ENCODE peak calls at places on chromosomes 1 and 21, in nine cellular contexts. S, B, W, F, T, P, Q, O and K are unnamed samples.

GRCh38 chr1:86169625-86170024 is 13.1 kb upstream of the COL24A1 start:
- DNase-seq in S (no peak), B (no peak), W (no peak), F (no peak), T (no peak), P (no peak), Q (no peak), O (no peak), K (no peak)

GRCh38 chr1:11522400-11523235 is 43.7 kb downstream of the DISP3 start:
- DNase-seq in S (no peak), B (no peak), W (no peak), F (no peak), T (no peak), P (no peak), Q (peak; percentile 54), O (no peak), K (no peak)

GRCh38 chr21:43268804-43269186 is 100.0 kb downstream of the CRYAA start:
- DNase-seq in S (no peak), B (peak; percentile 12), W (no peak), F (no peak), T (no peak), P (no peak), Q (no peak), O (no peak), K (no peak)

GRCh38 chr1:160836981-160837557 is 25.6 kb downstream of the CD244 start:
- DNase-seq in S (no peak), B (no peak), W (no peak), F (no peak), T (no peak), P (no peak), Q (no peak), O (no peak), K (no peak)

GRCh38 chr1:166165661-166166399 is 971 bp downstream of the FAM78B start:
- DNase-seq in S (no peak), B (peak; percentile 19), W (no peak), F (no peak), T (no peak), P (peak; percentile 46), Q (no peak), O (no peak), K (peak; percentile 86)

GRCh38 chr1:113616201-113616600 is 143.1 kb downstream of the PHTF1 start:
- DNase-seq in S (no peak), B (no peak), W (no peak), F (no peak), T (no peak), P (no peak), Q (no peak), O (no peak), K (no peak)

GRCh38 chr1:28973850-28974841 is 59.8 kb downstream of the EPB41 start:
- DNase-seq in S (no peak), B (no peak), W (no peak), F (no peak), T (no peak), P (no peak), Q (no peak), O (no peak), K (no peak)

GRCh38 chr1:10651793-10652192 is 144.7 kb downstream of the CASZ1 start:
- DNase-seq in S (no peak), B (no peak), W (no peak), F (no peak), T (no peak), P (no peak), Q (no peak), O (no peak), K (no peak)

GRCh38 chr1:55055084-55055882 is 15.9 kb downstream of the PCSK9 start:
- DNase-seq in S (no peak), B (no peak), W (peak; percentile 46), F (no peak), T (no peak), P (no peak), Q (no peak), O (no peak), K (no peak)

GRCh38 chr1:1041092-1041503 is 21.2 kb downstream of the AGRN start:
- DNase-seq in S (no peak), B (no peak), W (no peak), F (no peak), T (no peak), P (no peak), Q (no peak), O (no peak), K (no peak)

DNA sequence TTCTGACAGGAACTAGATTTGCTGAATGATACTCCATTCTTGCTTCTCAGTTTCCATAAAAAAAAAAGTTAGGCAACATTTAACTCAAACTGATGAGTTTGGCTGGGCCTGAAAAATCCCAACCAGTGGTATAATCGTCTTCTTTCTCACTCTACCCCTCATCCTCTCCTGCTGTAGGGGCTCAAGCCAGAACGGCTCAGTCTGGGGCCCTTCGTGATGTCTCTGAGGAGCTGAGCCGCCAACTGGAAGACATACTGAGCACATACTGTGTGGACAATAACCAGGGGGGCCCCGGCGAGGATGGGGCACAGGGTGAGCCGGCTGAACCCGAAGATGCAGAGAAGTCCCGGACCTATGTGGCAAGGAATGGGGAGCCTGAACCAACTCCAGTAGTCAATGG is 1.6 kb downstream of the TXLNA start:
- DNase-seq in S (no peak), B (no peak), W (no peak), F (no peak), T (no peak), P (no peak), Q (no peak), O (no peak), K (no peak)
- H3K4me3 ChIP-seq in S (no peak overlapping the region), B (peak overlapping the region; percentile 9), W (peak overlapping the region; percentile 73), F (peak overlapping the region; percentile 86), T (peak overlapping the region; percentile 75), P (peak overlapping the region; percentile 90), Q (peak overlapping the region; percentile 75), O (peak overlapping the region; percentile 62), K (no peak overlapping the region)

DNA sequence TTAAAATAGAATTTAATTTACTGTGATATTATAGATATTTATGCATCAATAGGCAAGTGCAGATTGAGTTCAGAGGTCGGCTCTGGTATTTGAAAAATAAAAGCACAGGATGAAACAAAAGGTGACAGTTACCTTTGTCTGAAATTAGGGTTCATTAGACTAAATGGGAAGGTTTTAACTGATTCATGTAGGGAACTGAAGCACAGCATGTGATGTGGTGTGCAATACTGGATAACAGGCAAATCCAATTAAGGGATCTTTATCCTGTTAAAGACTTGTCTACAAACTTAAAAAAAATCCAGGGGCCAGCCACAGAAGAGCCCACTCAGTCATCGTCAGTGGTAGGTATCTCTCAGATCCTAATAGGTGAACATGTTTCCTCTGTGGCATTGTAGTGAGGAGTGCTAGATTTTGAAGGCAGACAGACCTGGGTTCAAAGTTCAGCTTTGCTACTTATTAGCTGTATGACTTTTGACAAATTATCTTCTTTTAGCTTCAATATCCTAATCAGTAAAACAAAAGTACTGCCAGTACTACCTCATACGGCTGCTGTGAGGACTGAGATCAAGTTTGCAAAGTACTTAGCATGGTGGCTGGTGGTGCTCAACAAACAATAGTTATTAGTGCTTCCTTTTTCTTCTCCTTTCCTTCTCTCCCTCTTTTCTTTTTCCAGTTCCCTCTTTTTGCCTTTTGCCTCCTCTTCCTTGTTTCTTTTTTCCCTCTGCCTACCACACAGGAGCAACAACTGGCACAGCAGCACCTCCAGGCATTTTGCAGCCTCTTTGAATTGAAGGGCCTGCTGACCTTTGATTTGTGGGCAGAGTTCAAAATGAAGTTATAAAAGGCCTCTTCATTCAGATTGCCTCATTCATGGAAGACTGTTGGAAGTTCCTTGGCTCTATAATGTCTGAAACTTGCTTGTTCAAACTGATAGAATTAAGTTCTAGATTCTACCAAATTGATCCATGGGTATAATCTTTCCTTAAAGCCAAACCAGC is 44.9 kb upstream of the FOXD3 start:
- DNase-seq in S (no peak), B (no peak), W (no peak), F (no peak), T (no peak), P (no peak), Q (no peak), O (no peak), K (no peak)
- TF ChIP-seq POLR2A in S (no peak), B (no peak), W (no peak), F (no peak), T (no peak), P (no peak), Q (no peak), O (no peak), K (no peak)

DNA sequence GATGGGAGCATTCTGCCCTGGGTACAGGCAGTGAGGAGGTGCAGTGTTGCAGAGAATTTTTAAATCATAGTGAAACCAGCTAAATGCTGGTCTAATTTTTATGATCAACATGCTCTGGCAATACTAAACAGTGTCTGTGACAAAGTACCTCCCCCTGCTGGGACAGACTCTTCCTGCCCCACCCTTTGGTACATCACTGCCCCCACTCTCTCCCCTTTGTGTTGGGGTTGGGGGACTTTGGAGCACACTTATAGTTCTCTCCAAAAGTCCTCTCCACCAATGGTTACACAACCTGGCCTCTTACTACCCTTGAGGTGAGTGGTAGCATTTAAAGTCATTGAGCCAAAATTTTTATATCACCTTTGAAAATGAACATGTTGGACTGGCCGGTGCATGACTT is 48.2 kb upstream of the GUCA2B start:
- DNase-seq in S (no peak), B (no peak), W (no peak), F (no peak), T (no peak), P (no peak), Q (no peak), O (no peak), K (peak; percentile 17)
- TF ChIP-seq CTCF in S (no peak), B (no peak), W (no peak), F (no peak), T (no peak), P (no peak), Q (no peak), O (no peak), K (no peak)

DNA sequence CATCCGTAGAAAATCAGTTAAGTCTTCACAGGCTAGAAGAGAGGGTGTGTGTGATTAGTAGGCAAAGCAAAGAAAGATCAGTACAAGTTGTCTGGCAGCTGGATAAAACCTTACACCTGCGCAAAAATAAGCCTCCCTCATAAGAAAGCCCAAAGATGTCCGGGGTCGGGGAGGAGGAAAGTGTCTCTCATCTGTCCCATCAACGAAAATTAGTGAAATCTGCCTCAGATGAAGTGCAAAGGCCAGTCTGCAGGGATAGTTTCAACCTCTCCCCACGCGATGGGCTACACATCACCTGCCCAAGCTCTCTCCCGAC is 333.9 kb downstream of the SRGAP2C start:
- DNase-seq in S (no peak), B (no peak), W (no peak), F (no peak), T (no peak), P (no peak), Q (no peak), O (no peak), K (no peak)
- H3K4me3 ChIP-seq in S (no peak overlapping the region), B (no peak overlapping the region), W (peak overlapping the region; percentile 50), F (peak overlapping the region; percentile 40), T (peak overlapping the region; percentile 53), P (peak overlapping the region; percentile 83), Q (peak overlapping the region; percentile 44), O (peak overlapping the region; percentile 40), K (no peak overlapping the region)

GRCh38 chr1:25902462-25902861 is 3.8 kb downstream of the STMN1 start:
- DNase-seq in S (no peak), B (no peak), W (no peak), F (no peak), T (no peak), P (no peak), Q (no peak), O (no peak), K (no peak)
- TF ChIP-seq POLR2A in S (no peak), B (no peak), W (no peak), F (no peak), T (no peak), P (no peak), Q (no peak), O (no peak), K (no peak)

GRCh38 chr21:45354970-45355369 is 50.0 kb upstream of the COL18A1 start:
- DNase-seq in S (no peak), B (no peak), W (no peak), F (no peak), T (no peak), P (no peak), Q (no peak), O (no peak), K (no peak)
- TF ChIP-seq CTCF in S (no peak), B (no peak), W (peak; percentile 3), F (no peak), T (no peak), P (no peak), Q (no peak), O (no peak), K (no peak)